ENCODE peak calls at places on chromosomes 12 and 14, in ten cellular contexts. D is GM04504; C is BE2C; N is amniotic epithelial cell; L is mesothelial cell of epicardium; T is nucleus accumbens; A is T-helper 1 cell; M is transverse colon; U is NCI-H748 treated with DMSO at 0.1 percent for 48 hours; X is CD4-positive, CD25-positive, alpha-beta regulatory T cell. P is an unnamed sample.

GRCh38 chr12:61282790-61283575 is 977.2 kb upstream of the USP15 start:
- DNase-seq in A (no peak), L (no peak), M (no peak), N (no peak), C (no peak), U (no peak), D (no peak), X (no peak), T (no peak), P (peak)

GRCh38 chr12:130870442-130871285 is 1.2 kb upstream of the RAN start:
- DNase-seq in A (peak), X (peak), T (peak), D (peak), U (no peak), C (peak), N (peak), L (peak), M (peak), P (peak)

GRCh38 chr12:106791531-106791930 is 17.0 kb downstream of the RIC8B start:
- DNase-seq in U (peak), X (no peak), D (no peak), C (no peak), A (no peak), M (no peak), N (no peak), L (no peak), T (no peak), P (no peak)

GRCh38 chr12:77377116-77377515 is 311.7 kb upstream of the E2F7 start:
- DNase-seq in T (no peak), D (no peak), L (no peak), X (no peak), U (no peak), M (no peak), C (no peak), A (no peak), N (peak), P (no peak)

GRCh38 chr12:2083561-2083960 is 30.8 kb downstream of the CACNA1C start:
- DNase-seq in D (no peak), M (no peak), A (no peak), N (no peak), C (no peak), X (no peak), T (no peak), L (no peak), U (peak), P (peak)

GRCh38 chr14:104604461-104605449 is at the start of gene TMEM179:
- DNase-seq in X (no peak), L (peak), U (no peak), D (no peak), A (no peak), N (no peak), T (no peak), M (no peak), C (no peak), P (peak)

GRCh38 chr12:5173511-5174011 is 129.9 kb downstream of the KCNA5 start:
- DNase-seq in C (no peak), A (no peak), T (no peak), N (no peak), D (no peak), M (no peak), X (no peak), L (no peak), U (no peak), P (peak)

GRCh38 chr14:91750634-91751198 is 18.8 kb upstream of the CATSPERB start:
- DNase-seq in X (no peak), A (no peak), D (no peak), N (no peak), L (no peak), M (no peak), U (no peak), C (no peak), T (no peak), P (peak)

GRCh38 chr12:62291888-62292760 is 31.9 kb downstream of the USP15 start:
- DNase-seq in D (no peak), A (no peak), T (no peak), X (no peak), C (peak), M (no peak), L (no peak), U (no peak), N (peak), P (peak)